ENCODE peak calls at places on chromosomes 11 and 22, in six cellular contexts. M, B, S, Z, R and G are unnamed samples.

GRCh38 chr22:22674473-22674872 is 30.1 kb downstream of the GGTLC2 start:
- DNase-seq in M (no peak), B (no peak), S (no peak), Z (no peak), R (no peak), G (no peak)

GRCh38 chr22:27987557-27987956 is 68.5 kb upstream of the PITPNB start:
- DNase-seq in M (peak), B (no peak), S (peak), Z (peak), R (peak), G (peak)

GRCh38 chr22:17613280-17613679 is 15.3 kb downstream of the ATP6V1E1 start:
- DNase-seq in M (no peak), B (no peak), S (no peak), Z (no peak), R (no peak), G (no peak)

GRCh38 chr11:120579601-120580000 is 68.1 kb downstream of the GRIK4 start:
- DNase-seq in M (no peak), B (no peak), S (no peak), Z (no peak), R (no peak), G (no peak)

GRCh38 chr11:103924166-103925013 is 112.0 kb upstream of the DDI1 start:
- DNase-seq in M (no peak), B (peak), S (no peak), Z (no peak), R (peak), G (no peak)

GRCh38 chr22:24302591-24302990 is 32.0 kb downstream of the SPECC1L start:
- DNase-seq in M (no peak), B (no peak), S (no peak), Z (no peak), R (no peak), G (no peak)

GRCh38 chr11:43268161-43268560 is 43.6 kb upstream of the API5 start:
- DNase-seq in M (peak), B (no peak), S (no peak), Z (no peak), R (no peak), G (no peak)

GRCh38 chr11:72751293-72752087 is 718 bp downstream of the ARAP1 start:
- DNase-seq in M (no peak), B (no peak), S (no peak), Z (no peak), R (no peak), G (no peak)

GRCh38 chr22:19819209-19819910 is 35.3 kb downstream of the GNB1L start:
- DNase-seq in M (no peak), B (no peak), S (no peak), Z (no peak), R (no peak), G (no peak)

GRCh38 chr11:2468363-2469240 is 23.8 kb downstream of the KCNQ1 start:
- DNase-seq in M (no peak), B (no peak), S (no peak), Z (no peak), R (no peak), G (no peak)

GRCh38 chr11:2399488-2400068 is 972 bp upstream of the TSSC4 start:
- DNase-seq in M (no peak), B (peak), S (no peak), Z (no peak), R (no peak), G (peak)

GRCh38 chr22:41099036-41099435 is 6.6 kb downstream of the EP300 start:
- DNase-seq in M (no peak), B (no peak), S (no peak), Z (no peak), R (no peak), G (no peak)

GRCh38 chr11:12508151-12508740 is 130.9 kb downstream of the PARVA start:
- DNase-seq in M (peak), B (no peak), S (peak), Z (peak), R (peak), G (peak)

GRCh38 chr11:47376543-47377371 is 1.6 kb downstream of the SPI1 start:
- DNase-seq in M (no peak), B (no peak), S (no peak), Z (no peak), R (peak), G (no peak)

GRCh38 chr22:41488076-41488475 is 19.2 kb downstream of the ACO2 start:
- DNase-seq in M (no peak), B (no peak), S (no peak), Z (no peak), R (no peak), G (no peak)

GRCh38 chr22:24125942-24126341 is 55.3 kb upstream of the SUSD2 start:
- DNase-seq in M (no peak), B (peak), S (no peak), Z (no peak), R (no peak), G (no peak)

GRCh38 chr11:126607776-126608625 is 252.5 kb downstream of the ST3GAL4 start:
- DNase-seq in M (no peak), B (no peak), S (no peak), Z (no peak), R (no peak), G (no peak)

GRCh38 chr11:115221461-115222069 is 282.6 kb downstream of the CADM1 start:
- DNase-seq in M (no peak), B (peak), S (no peak), Z (no peak), R (no peak), G (no peak)

GRCh38 chr11:8313504-8314090 is 49.9 kb upstream of the LMO1 start:
- DNase-seq in M (no peak), B (no peak), S (no peak), Z (no peak), R (no peak), G (no peak)

GRCh38 chr11:83574516-83574915 is 288.3 kb upstream of the CCDC90B start:
- DNase-seq in M (peak), B (no peak), S (no peak), Z (peak), R (peak), G (peak)

GRCh38 chr22:36129985-36130384 is 30.6 kb downstream of the APOL3 start:
- DNase-seq in M (no peak), B (no peak), S (no peak), Z (no peak), R (no peak), G (no peak)

GRCh38 chr22:40605676-40606250 is 30.8 kb downstream of the MRTFA start:
- DNase-seq in M (peak), B (no peak), S (no peak), Z (no peak), R (peak), G (peak)

GRCh38 chr22:50310949-50311444 is 3.6 kb upstream of the PLXNB2 start:
- DNase-seq in M (no peak), B (no peak), S (no peak), Z (no peak), R (no peak), G (no peak)

GRCh38 chr11:95067828-95068244 is 1.1 kb downstream of the SRSF8 start:
- DNase-seq in M (peak), B (no peak), S (no peak), Z (no peak), R (no peak), G (no peak)

GRCh38 chr11:57324886-57325734 is at the start of gene TNKS1BP1:
- DNase-seq in M (peak), B (peak), S (peak), Z (peak), R (peak), G (peak)

GRCh38 chr22:19673660-19674059 is 40.6 kb upstream of the SEPTIN5 start:
- DNase-seq in M (no peak), B (no peak), S (no peak), Z (no peak), R (no peak), G (no peak)

GRCh38 chr11:3164138-3164539 is 971 bp downstream of the OSBPL5 start:
- DNase-seq in M (no peak), B (no peak), S (no peak), Z (no peak), R (no peak), G (peak)

GRCh38 chr22:45784357-45785277 is 113.0 kb downstream of the ATXN10 start:
- DNase-seq in M (no peak), B (peak), S (no peak), Z (no peak), R (no peak), G (no peak)

GRCh38 chr22:20080445-20080775 is 369 bp downstream of the DGCR8 start:
- DNase-seq in M (peak), B (peak), S (no peak), Z (peak), R (peak), G (peak)

GRCh38 chr22:35549338-35549737 is 8.7 kb downstream of the RASD2 start:
- DNase-seq in M (no peak), B (no peak), S (no peak), Z (no peak), R (no peak), G (no peak)

GRCh38 chr11:30758946-30759501 is 172.9 kb upstream of the MPPED2 start:
- DNase-seq in M (no peak), B (no peak), S (no peak), Z (no peak), R (no peak), G (no peak)

GRCh38 chr11:46305295-46305694 is 27.8 kb downstream of the CREB3L1 start:
- DNase-seq in M (no peak), B (no peak), S (no peak), Z (peak), R (peak), G (no peak)

GRCh38 chr11:131036544-131036943 is 120.3 kb upstream of the SNX19 start:
- DNase-seq in M (no peak), B (no peak), S (no peak), Z (no peak), R (no peak), G (peak)

GRCh38 chr11:38553033-38553432 is 1955.0 kb upstream of the RAG2 start:
- DNase-seq in M (no peak), B (no peak), S (no peak), Z (no peak), R (no peak), G (no peak)

GRCh38 chr11:134797411-134798089 is 385.5 kb upstream of the B3GAT1 start:
- DNase-seq in M (no peak), B (no peak), S (no peak), Z (no peak), R (no peak), G (no peak)

GRCh38 chr11:77129069-77129840 is 1.2 kb downstream of the MYO7A start:
- DNase-seq in M (no peak), B (no peak), S (no peak), Z (no peak), R (no peak), G (no peak)

GRCh38 chr11:77126156-77126775 is 1.8 kb upstream of the MYO7A start:
- DNase-seq in M (no peak), B (no peak), S (no peak), Z (no peak), R (no peak), G (peak)

GRCh38 chr11:77127969-77128691 is at the start of gene MYO7A:
- DNase-seq in M (no peak), B (peak), S (no peak), Z (peak), R (no peak), G (peak)

GRCh38 chr11:77126861-77127673 is 979 bp upstream of the MYO7A start:
- DNase-seq in M (no peak), B (peak), S (no peak), Z (no peak), R (peak), G (no peak)

GRCh38 chr11:77127674-77127968 is 425 bp upstream of the MYO7A start:
- DNase-seq in M (no peak), B (no peak), S (no peak), Z (no peak), R (no peak), G (no peak)
- TF ChIP-seq CTCF in M (no peak), B (no peak), S (no peak), Z (no peak), R (no peak), G (no peak)

DNA sequence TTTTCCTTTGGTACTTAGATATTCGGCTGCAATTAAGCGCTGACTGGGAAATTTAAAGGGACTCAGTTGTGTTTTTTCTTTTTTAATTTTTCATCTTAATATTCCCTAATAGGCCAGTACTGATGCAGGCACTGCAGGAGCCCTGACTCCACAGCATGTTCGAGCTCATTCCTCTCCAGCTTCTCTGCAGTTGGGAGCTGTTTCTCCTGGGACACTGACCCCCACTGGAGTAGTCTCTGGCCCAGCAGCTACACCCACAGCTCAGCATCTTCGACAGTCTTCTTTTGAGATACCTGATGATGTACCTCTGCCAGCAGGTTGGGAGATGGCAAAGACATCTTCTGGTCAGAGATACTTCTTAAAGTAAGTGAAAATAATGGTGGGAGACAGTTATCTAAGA is 3.8 kb downstream of the YAP1 start:
- DNase-seq in M (no peak), B (no peak), S (no peak), Z (no peak), R (no peak), G (peak)
- H3K4me3 ChIP-seq in M (peak), B (no peak), S (no peak), Z (no peak), R (no peak), G (peak)

GRCh38 chr22:32636884-32637283 is 162.3 kb downstream of the FBXO7 start:
- DNase-seq in M (no peak), B (no peak), S (no peak), Z (no peak), R (no peak), G (no peak)
- TF ChIP-seq CTCF in M (no peak), B (no peak), S (peak), Z (peak), R (no peak), G (no peak)

GRCh38 chr11:128505449-128506058 is 81.8 kb downstream of the ETS1 start:
- DNase-seq in M (no peak), B (no peak), S (no peak), Z (no peak), R (peak), G (peak)

GRCh38 chr11:128501576-128502549 is 85.5 kb downstream of the ETS1 start:
- DNase-seq in M (peak), B (no peak), S (no peak), Z (peak), R (peak), G (peak)

GRCh38 chr11:128502736-128503135 is 84.6 kb downstream of the ETS1 start:
- DNase-seq in M (peak), B (no peak), S (peak), Z (peak), R (peak), G (peak)

GRCh38 chr11:128504489-128504888 is 82.9 kb downstream of the ETS1 start:
- DNase-seq in M (no peak), B (no peak), S (no peak), Z (no peak), R (peak), G (no peak)

DNA sequence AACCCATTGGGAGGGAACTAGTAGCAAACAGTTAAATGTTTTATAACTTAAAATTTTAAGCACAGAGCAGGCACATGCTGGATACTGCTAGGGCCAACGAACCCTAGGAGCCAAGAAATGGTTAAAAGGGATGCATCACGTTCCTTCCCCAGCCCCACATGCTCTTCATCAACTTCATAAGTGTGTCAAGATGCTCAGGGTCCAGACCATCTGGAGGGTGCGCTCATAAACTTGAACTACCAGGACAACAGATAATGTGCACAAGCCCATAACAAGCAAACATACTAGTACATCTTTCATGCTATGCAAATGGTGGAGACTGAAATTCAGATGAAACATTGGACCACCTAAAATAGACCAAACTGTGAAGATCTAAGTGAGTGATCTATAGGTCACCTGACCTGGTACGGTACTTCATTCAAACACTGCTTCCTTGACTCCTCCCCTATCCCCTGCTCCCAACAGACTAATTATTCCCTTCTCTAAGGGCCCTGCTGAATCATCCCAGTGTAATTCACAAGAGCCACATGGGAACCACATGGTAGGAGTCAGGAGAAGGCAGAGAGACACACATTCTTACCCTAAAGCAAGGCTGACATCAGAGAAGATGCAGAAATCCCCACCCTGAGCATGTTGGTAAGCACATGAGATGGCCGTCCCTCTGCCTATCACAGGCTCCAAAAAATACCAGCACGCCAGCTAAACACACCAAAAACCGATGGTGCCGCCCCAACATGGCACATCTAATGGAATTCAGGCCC is 83.9 kb downstream of the ETS1 start:
- DNase-seq in M (peak), B (no peak), S (peak), Z (peak), R (peak), G (peak)
- H3K4me3 ChIP-seq in M (no peak), B (no peak), S (no peak), Z (no peak), R (no peak), G (peak)